ENCODE peak calls at places on chromosomes 5 and 9, in ten cellular contexts. One of them, this sample, is unnamed.
A peak's percentile ranks its signal among the peaks of the same experiment; 100 is the strongest.

GRCh38 chr5:90569084-90569483 is 10.5 kb downstream of the ADGRV1 start:
- DNase-seq in T-cell: no peak
- DNase-seq in RPMI7951: no peak
- DNase-seq in T47D: no peak
- DNase-seq in H54: no peak
- DNase-seq in C1 segment of cervical spinal cord: no peak
- DNase-seq in HTR-8/SVneo: no peak
- DNase-seq in stimulated activated CD8-positive, alpha-beta memory T cell treated with anti-CD3 and anti-CD28 coated beads, Interleukin-12 subunit alpha, Interleukin-12 subunit beta, amount 100 ng/mL, for 1 hour: no peak
- DNase-seq in kidney epithelial cell: no peak
- DNase-seq in fibroblast of mammary gland: no peak
- DNase-seq in this sample: no peak

GRCh38 chr9:117414906-117415583 is at the start of gene ASTN2:
- DNase-seq in T47D: peak; percentile 84
- DNase-seq in C1 segment of cervical spinal cord: peak; percentile 31
- DNase-seq in fibroblast of mammary gland: no peak
- DNase-seq in HTR-8/SVneo: no peak
- DNase-seq in kidney epithelial cell: no peak
- DNase-seq in stimulated activated CD8-positive, alpha-beta memory T cell treated with anti-CD3 and anti-CD28 coated beads, Interleukin-12 subunit alpha, Interleukin-12 subunit beta, amount 100 ng/mL, for 1 hour: no peak
- DNase-seq in RPMI7951: no peak
- DNase-seq in T-cell: no peak
- DNase-seq in H54: no peak
- DNase-seq in this sample: no peak

GRCh38 chr9:123339666-123340414 is 16.2 kb upstream of the CRB2 start:
- DNase-seq in T-cell: peak; percentile 13
- DNase-seq in kidney epithelial cell: no peak
- DNase-seq in stimulated activated CD8-positive, alpha-beta memory T cell treated with anti-CD3 and anti-CD28 coated beads, Interleukin-12 subunit alpha, Interleukin-12 subunit beta, amount 100 ng/mL, for 1 hour: no peak
- DNase-seq in H54: no peak
- DNase-seq in C1 segment of cervical spinal cord: no peak
- DNase-seq in RPMI7951: peak; percentile 29
- DNase-seq in fibroblast of mammary gland: no peak
- DNase-seq in T47D: no peak
- DNase-seq in HTR-8/SVneo: no peak
- DNase-seq in this sample: no peak

GRCh38 chr9:89323257-89323841 is 5.0 kb downstream of the SECISBP2 start:
- DNase-seq in stimulated activated CD8-positive, alpha-beta memory T cell treated with anti-CD3 and anti-CD28 coated beads, Interleukin-12 subunit alpha, Interleukin-12 subunit beta, amount 100 ng/mL, for 1 hour: no peak
- DNase-seq in H54: no peak
- DNase-seq in kidney epithelial cell: no peak
- DNase-seq in HTR-8/SVneo: no peak
- DNase-seq in RPMI7951: peak; percentile 35
- DNase-seq in T-cell: no peak
- DNase-seq in T47D: no peak
- DNase-seq in C1 segment of cervical spinal cord: no peak
- DNase-seq in fibroblast of mammary gland: peak; percentile 58
- DNase-seq in this sample: no peak

GRCh38 chr5:139705191-139705590 is 57.0 kb downstream of the CXXC5 start:
- DNase-seq in stimulated activated CD8-positive, alpha-beta memory T cell treated with anti-CD3 and anti-CD28 coated beads, Interleukin-12 subunit alpha, Interleukin-12 subunit beta, amount 100 ng/mL, for 1 hour: no peak
- DNase-seq in fibroblast of mammary gland: no peak
- DNase-seq in T-cell: no peak
- DNase-seq in HTR-8/SVneo: no peak
- DNase-seq in RPMI7951: no peak
- DNase-seq in kidney epithelial cell: no peak
- DNase-seq in C1 segment of cervical spinal cord: no peak
- DNase-seq in T47D: no peak
- DNase-seq in H54: no peak
- DNase-seq in this sample: no peak

GRCh38 chr5:168299372-168299771 is 7.9 kb downstream of the WWC1 start:
- DNase-seq in H54: no peak
- DNase-seq in T-cell: no peak
- DNase-seq in stimulated activated CD8-positive, alpha-beta memory T cell treated with anti-CD3 and anti-CD28 coated beads, Interleukin-12 subunit alpha, Interleukin-12 subunit beta, amount 100 ng/mL, for 1 hour: no peak
- DNase-seq in T47D: no peak
- DNase-seq in kidney epithelial cell: no peak
- DNase-seq in C1 segment of cervical spinal cord: no peak
- DNase-seq in RPMI7951: no peak
- DNase-seq in HTR-8/SVneo: no peak
- DNase-seq in fibroblast of mammary gland: no peak
- DNase-seq in this sample: no peak

GRCh38 chr9:24881361-24881760 is 335.7 kb upstream of the IZUMO3 start:
- DNase-seq in T47D: no peak
- DNase-seq in H54: no peak
- DNase-seq in fibroblast of mammary gland: no peak
- DNase-seq in T-cell: no peak
- DNase-seq in kidney epithelial cell: no peak
- DNase-seq in RPMI7951: no peak
- DNase-seq in HTR-8/SVneo: no peak
- DNase-seq in C1 segment of cervical spinal cord: no peak
- DNase-seq in stimulated activated CD8-positive, alpha-beta memory T cell treated with anti-CD3 and anti-CD28 coated beads, Interleukin-12 subunit alpha, Interleukin-12 subunit beta, amount 100 ng/mL, for 1 hour: no peak
- DNase-seq in this sample: no peak

GRCh38 chr5:148248894-148249293 is 10.6 kb downstream of the MARCOL start:
- DNase-seq in RPMI7951: no peak
- DNase-seq in T-cell: no peak
- DNase-seq in stimulated activated CD8-positive, alpha-beta memory T cell treated with anti-CD3 and anti-CD28 coated beads, Interleukin-12 subunit alpha, Interleukin-12 subunit beta, amount 100 ng/mL, for 1 hour: no peak
- DNase-seq in kidney epithelial cell: no peak
- DNase-seq in T47D: no peak
- DNase-seq in C1 segment of cervical spinal cord: no peak
- DNase-seq in HTR-8/SVneo: no peak
- DNase-seq in fibroblast of mammary gland: no peak
- DNase-seq in H54: no peak
- DNase-seq in this sample: no peak

GRCh38 chr5:145811834-145812625 is 23.1 kb downstream of the PRELID2 start:
- DNase-seq in C1 segment of cervical spinal cord: peak; percentile 16
- DNase-seq in RPMI7951: peak; percentile 31
- DNase-seq in kidney epithelial cell: no peak
- DNase-seq in stimulated activated CD8-positive, alpha-beta memory T cell treated with anti-CD3 and anti-CD28 coated beads, Interleukin-12 subunit alpha, Interleukin-12 subunit beta, amount 100 ng/mL, for 1 hour: no peak
- DNase-seq in HTR-8/SVneo: no peak
- DNase-seq in T-cell: no peak
- DNase-seq in fibroblast of mammary gland: peak; percentile 53
- DNase-seq in H54: no peak
- DNase-seq in T47D: no peak
- DNase-seq in this sample: no peak

GRCh38 chr9:20504930-20505329 is 117.4 kb downstream of the MLLT3 start:
- DNase-seq in HTR-8/SVneo: no peak
- DNase-seq in fibroblast of mammary gland: no peak
- DNase-seq in T47D: no peak
- DNase-seq in T-cell: peak; percentile 22
- DNase-seq in H54: no peak
- DNase-seq in RPMI7951: no peak
- DNase-seq in stimulated activated CD8-positive, alpha-beta memory T cell treated with anti-CD3 and anti-CD28 coated beads, Interleukin-12 subunit alpha, Interleukin-12 subunit beta, amount 100 ng/mL, for 1 hour: no peak
- DNase-seq in C1 segment of cervical spinal cord: no peak
- DNase-seq in kidney epithelial cell: no peak
- DNase-seq in this sample: no peak

GRCh38 chr5:177098103-177098771 is 11.5 kb downstream of the FGFR4 start:
- DNase-seq in HTR-8/SVneo: no peak
- DNase-seq in kidney epithelial cell: no peak
- DNase-seq in C1 segment of cervical spinal cord: no peak
- DNase-seq in RPMI7951: peak; percentile 79
- DNase-seq in H54: no peak
- DNase-seq in T47D: no peak
- DNase-seq in stimulated activated CD8-positive, alpha-beta memory T cell treated with anti-CD3 and anti-CD28 coated beads, Interleukin-12 subunit alpha, Interleukin-12 subunit beta, amount 100 ng/mL, for 1 hour: no peak
- DNase-seq in T-cell: no peak
- DNase-seq in fibroblast of mammary gland: no peak
- DNase-seq in this sample: no peak

GRCh38 chr5:143051244-143052058 is 281.3 kb downstream of the ARHGAP26 start:
- DNase-seq in HTR-8/SVneo: peak; percentile 59
- DNase-seq in fibroblast of mammary gland: peak; percentile 92
- DNase-seq in kidney epithelial cell: peak; percentile 85
- DNase-seq in T-cell: no peak
- DNase-seq in RPMI7951: peak; percentile 84
- DNase-seq in T47D: no peak
- DNase-seq in H54: no peak
- DNase-seq in stimulated activated CD8-positive, alpha-beta memory T cell treated with anti-CD3 and anti-CD28 coated beads, Interleukin-12 subunit alpha, Interleukin-12 subunit beta, amount 100 ng/mL, for 1 hour: no peak
- DNase-seq in C1 segment of cervical spinal cord: no peak
- DNase-seq in this sample: no peak

GRCh38 chr5:142826741-142827492 is 56.7 kb downstream of the ARHGAP26 start:
- DNase-seq in stimulated activated CD8-positive, alpha-beta memory T cell treated with anti-CD3 and anti-CD28 coated beads, Interleukin-12 subunit alpha, Interleukin-12 subunit beta, amount 100 ng/mL, for 1 hour: no peak
- DNase-seq in kidney epithelial cell: peak; percentile 67
- DNase-seq in C1 segment of cervical spinal cord: no peak
- DNase-seq in fibroblast of mammary gland: peak; percentile 67
- DNase-seq in H54: peak; percentile 40
- DNase-seq in RPMI7951: peak; percentile 91
- DNase-seq in HTR-8/SVneo: peak; percentile 43
- DNase-seq in T47D: no peak
- DNase-seq in T-cell: peak; percentile 11
- DNase-seq in this sample: peak; percentile 87

GRCh38 chr5:35919191-35919590 is 19.2 kb downstream of the CAPSL start:
- DNase-seq in HTR-8/SVneo: peak; percentile 83
- DNase-seq in kidney epithelial cell: no peak
- DNase-seq in T-cell: no peak
- DNase-seq in stimulated activated CD8-positive, alpha-beta memory T cell treated with anti-CD3 and anti-CD28 coated beads, Interleukin-12 subunit alpha, Interleukin-12 subunit beta, amount 100 ng/mL, for 1 hour: no peak
- DNase-seq in fibroblast of mammary gland: peak; percentile 82
- DNase-seq in RPMI7951: peak; percentile 82
- DNase-seq in H54: peak; percentile 44
- DNase-seq in C1 segment of cervical spinal cord: no peak
- DNase-seq in T47D: no peak
- DNase-seq in this sample: no peak

GRCh38 chr9:126773004-126773607 is 31.7 kb upstream of the ZBTB43 start:
- DNase-seq in kidney epithelial cell: no peak
- DNase-seq in T-cell: no peak
- DNase-seq in fibroblast of mammary gland: peak; percentile 27
- DNase-seq in T47D: no peak
- DNase-seq in stimulated activated CD8-positive, alpha-beta memory T cell treated with anti-CD3 and anti-CD28 coated beads, Interleukin-12 subunit alpha, Interleukin-12 subunit beta, amount 100 ng/mL, for 1 hour: no peak
- DNase-seq in HTR-8/SVneo: peak; percentile 21
- DNase-seq in C1 segment of cervical spinal cord: no peak
- DNase-seq in H54: peak; percentile 60
- DNase-seq in RPMI7951: peak; percentile 24
- DNase-seq in this sample: no peak

GRCh38 chr5:121350493-121350892 is 501.2 kb upstream of the FTMT start:
- DNase-seq in H54: no peak
- DNase-seq in T47D: no peak
- DNase-seq in HTR-8/SVneo: no peak
- DNase-seq in stimulated activated CD8-positive, alpha-beta memory T cell treated with anti-CD3 and anti-CD28 coated beads, Interleukin-12 subunit alpha, Interleukin-12 subunit beta, amount 100 ng/mL, for 1 hour: no peak
- DNase-seq in T-cell: no peak
- DNase-seq in C1 segment of cervical spinal cord: no peak
- DNase-seq in fibroblast of mammary gland: peak; percentile 55
- DNase-seq in RPMI7951: no peak
- DNase-seq in kidney epithelial cell: no peak
- DNase-seq in this sample: no peak